ENCODE peak calls at places on chromosome 2, in four cellular contexts. R is stimulated activated CD4-positive, alpha-beta T cell treated with anti-CD3 and anti-CD28 coated beads, Interleukin-12 subunit alpha, Interleukin-12 subunit beta, amount 100 ng/mL, for 48 hours; Q is dorsolateral prefrontal cortex; P is HFFc6. Z is an unnamed sample.

GRCh38 chr2:40482091-40482490 is 30.2 kb upstream of the SLC8A1 start:
- DNase-seq in R (no peak), Q (no peak), P (no peak), Z (no peak)

GRCh38 chr2:143294068-143294467 is 164.8 kb downstream of the ARHGAP15 start:
- DNase-seq in R (no peak), Q (no peak), P (no peak), Z (no peak)

GRCh38 chr2:227146456-227146855 is 17.5 kb downstream of the COL4A4 start:
- DNase-seq in R (no peak), Q (no peak), P (no peak), Z (no peak)

GRCh38 chr2:42733852-42734251 is 30.1 kb downstream of the OXER1 start:
- DNase-seq in R (no peak), Q (no peak), P (no peak), Z (no peak)

GRCh38 chr2:185318271-185318724 is 420.3 kb upstream of the FSIP2 start:
- DNase-seq in R (no peak), Q (no peak), P (no peak), Z (no peak)

GRCh38 chr2:26574900-26575560 is 66.1 kb downstream of the CIB4 start:
- DNase-seq in R (no peak), Q (peak; percentile 16), P (no peak), Z (no peak)

GRCh38 chr2:186183406-186183805 is 302.7 kb upstream of the ZC3H15 start:
- DNase-seq in R (no peak), Q (no peak), P (no peak), Z (no peak)

GRCh38 chr2:192657364-192657763 is 462.6 kb upstream of the TMEFF2 start:
- DNase-seq in R (no peak), Q (no peak), P (no peak), Z (no peak)

GRCh38 chr2:192773044-192773443 is 578.3 kb upstream of the TMEFF2 start:
- DNase-seq in R (no peak), Q (no peak), P (no peak), Z (no peak)

GRCh38 chr2:40173276-40173675 is 278.6 kb downstream of the SLC8A1 start:
- DNase-seq in R (no peak), Q (no peak), P (peak; percentile 68), Z (no peak)

GRCh38 chr2:28716265-28716865 is 35.3 kb upstream of the PPP1CB start:
- DNase-seq in R (no peak), Q (no peak), P (peak; percentile 89), Z (peak; percentile 16)

GRCh38 chr2:5590836-5591235 is 101.3 kb upstream of the SOX11 start:
- DNase-seq in R (no peak), Q (no peak), P (no peak), Z (no peak)

GRCh38 chr2:36741188-36741587 is 44.7 kb downstream of the VIT start:
- DNase-seq in R (no peak), Q (no peak), P (no peak), Z (no peak)

GRCh38 chr2:105895995-105896764 is 151.5 kb downstream of the NCK2 start:
- DNase-seq in R (no peak), Q (no peak), P (no peak), Z (no peak)

GRCh38 chr2:85531585-85531984 is 7.4 kb upstream of the MAT2A start:
- DNase-seq in R (no peak), Q (no peak), P (no peak), Z (no peak)

GRCh38 chr2:1745171-1746023 is 1.1 kb upstream of the PXDN start:
- DNase-seq in R (no peak), Q (no peak), P (no peak), Z (no peak)

GRCh38 chr2:102826904-102827303 is 65.1 kb downstream of the TMEM182 start:
- DNase-seq in R (no peak), Q (no peak), P (no peak), Z (no peak)

GRCh38 chr2:54927085-54927750 is 123.0 kb downstream of the RTN4 start:
- DNase-seq in R (no peak), Q (no peak), P (no peak), Z (peak; percentile 32)

GRCh38 chr2:190431907-190432306 is 23.8 kb downstream of the MFSD6 start:
- DNase-seq in R (no peak), Q (no peak), P (no peak), Z (no peak)